ENCODE peak calls at places on chromosomes 13 and 19, in ten cellular contexts. F is tibial nerve, Q is H1, B is K562, R is A549, H is ovary, C is transverse colon, M is HepG2, V is esophagus muscularis mucosa, A is upper lobe of left lung. W is an unnamed sample. For H3K4me1, the result is how much of the 10 kb centered on the place peaks cover.

GRCh38 chr13:108195861-108196260 is 19.5 kb downstream of the LIG4 start:
- DNase-seq in F (no peak), H (no peak), C (no peak), V (no peak), A (no peak), Q (no peak), R (no peak), B (no peak), M (no peak), W (no peak)

GRCh38 chr19:6071840-6072239 is 38.5 kb downstream of the RFX2 start:
- DNase-seq in F (no peak), H (no peak), A (no peak), M (no peak), C (no peak), Q (no peak), R (no peak), V (peak), B (no peak), W (no peak)

GRCh38 chr19:23795462-23795861 is 36.8 kb upstream of the ZNF681 start:
- DNase-seq in F (no peak), A (no peak), H (no peak), B (no peak), Q (no peak), M (no peak), C (no peak), V (no peak), R (no peak), W (no peak)

GRCh38 chr19:3762501-3763459 is at the start of gene MRPL54:
- DNase-seq in Q (peak), F (peak), C (peak), M (peak), B (peak), H (peak), A (peak), R (peak), V (peak), W (peak)

GRCh38 chr13:23950736-23951510 is 53.6 kb upstream of the C1QTNF9B start:
- DNase-seq in M (no peak), R (no peak), F (no peak), B (no peak), H (no peak), V (no peak), Q (no peak), A (no peak), C (no peak), W (no peak)

GRCh38 chr13:44352202-44352601 is 21.4 kb upstream of the SERP2 start:
- DNase-seq in V (no peak), B (no peak), F (no peak), R (no peak), H (no peak), M (no peak), A (no peak), C (no peak), Q (no peak), W (no peak)

GRCh38 chr13:27171244-27171829 is at the start of gene USP12:
- DNase-seq in V (no peak), C (peak), H (peak), Q (no peak), B (peak), R (no peak), F (no peak), A (no peak), M (no peak), W (no peak)

GRCh38 chr19:39173502-39173991 is 23.2 kb upstream of the NCCRP1 start:
- DNase-seq in M (no peak), H (no peak), R (no peak), Q (no peak), F (no peak), B (no peak), V (no peak), C (no peak), A (no peak), W (no peak)

GRCh38 chr13:97142452-97142851 is 79.7 kb upstream of the MBNL2 start:
- DNase-seq in F (no peak), R (peak), C (peak), H (no peak), V (no peak), Q (no peak), M (peak), B (peak), A (no peak), W (no peak)

GRCh38 chr13:41286370-41286769 is 23.0 kb upstream of the MTRF1 start:
- DNase-seq in H (no peak), M (no peak), A (no peak), F (no peak), C (no peak), Q (no peak), B (no peak), R (no peak), V (no peak), W (no peak)

GRCh38 chr13:41289463-41289881 is 21.6 kb upstream of the NAA16 start:
- DNase-seq in A (no peak), F (no peak), Q (no peak), R (no peak), C (no peak), B (no peak), H (no peak), M (peak), V (no peak), W (no peak)

DNA sequence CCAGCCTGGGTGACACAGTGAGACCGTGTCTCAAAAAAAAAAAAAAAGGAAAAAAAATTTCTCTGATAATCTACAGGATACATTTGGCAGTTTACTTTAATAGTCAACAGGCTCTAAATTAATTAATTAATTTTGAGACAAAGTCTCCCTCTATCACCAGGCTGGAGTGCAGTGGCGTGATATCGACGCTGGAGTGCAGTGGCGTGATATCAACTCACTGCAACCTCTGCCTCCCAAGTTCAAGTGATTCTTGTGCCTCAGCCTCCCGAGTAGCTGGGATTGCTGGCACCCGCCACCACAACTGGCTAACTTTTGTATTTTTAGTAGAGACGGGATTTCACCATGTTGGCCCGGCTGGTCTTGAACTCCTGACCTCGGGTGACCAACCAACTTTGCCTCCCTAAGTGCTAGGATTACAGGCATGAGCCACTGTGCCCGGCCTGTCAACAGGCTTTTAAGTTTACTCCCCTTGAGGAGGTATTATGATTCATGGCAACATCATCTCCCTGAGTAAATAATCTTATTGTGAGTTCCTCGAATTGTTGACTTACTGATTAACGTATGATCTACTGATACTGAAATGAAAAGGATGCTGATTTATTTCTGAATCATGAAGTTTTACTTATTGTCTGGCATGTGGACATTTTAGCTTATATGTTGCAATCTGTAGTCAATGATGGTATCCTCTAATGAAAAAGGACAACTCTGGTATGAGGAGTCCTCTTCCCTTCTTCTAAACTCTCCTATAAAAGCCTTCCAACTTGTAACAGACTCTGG is 21.3 kb upstream of the MTRF1 start:
- DNase-seq in V (no peak), A (no peak), R (peak), C (no peak), F (no peak), Q (no peak), B (no peak), H (no peak), M (peak), W (peak)
- TF ChIP-seq EP300 in V (no peak), A (no peak), R (peak), C (no peak), F (no peak), Q (no peak), B (no peak), H (no peak), M (no peak), W (no peak)

GRCh38 chr19:17948474-17948966 is 15.7 kb downstream of the CCDC124 start:
- DNase-seq in F (no peak), V (no peak), A (no peak), Q (no peak), M (no peak), R (no peak), H (no peak), C (no peak), B (no peak), W (no peak)

GRCh38 chr19:17949956-17950309 is 17.0 kb upstream of the KCNN1 start:
- DNase-seq in M (no peak), F (no peak), C (no peak), R (no peak), B (no peak), A (no peak), H (no peak), Q (no peak), V (no peak), W (no peak)

GRCh38 chr19:17950310-17951150 is 16.4 kb upstream of the KCNN1 start:
- DNase-seq in V (no peak), Q (no peak), F (no peak), A (no peak), C (no peak), R (no peak), B (peak), M (no peak), H (no peak), W (no peak)

GRCh38 chr19:17947815-17948473 is 15.1 kb downstream of the CCDC124 start:
- DNase-seq in M (peak), F (peak), V (peak), Q (peak), R (peak), A (peak), C (peak), H (peak), B (peak), W (peak)

GRCh38 chr19:17948967-17949930 is 16.4 kb downstream of the CCDC124 start:
- DNase-seq in H (peak), V (no peak), B (no peak), Q (no peak), R (no peak), F (no peak), A (no peak), C (no peak), M (no peak), W (no peak)
- H3K4me1 ChIP-seq in H (under half), V (half or more), B (half or more), Q (under half), R (under half), F (half or more), A (under half), C (under half), M (half or more), W (under half)

DNA sequence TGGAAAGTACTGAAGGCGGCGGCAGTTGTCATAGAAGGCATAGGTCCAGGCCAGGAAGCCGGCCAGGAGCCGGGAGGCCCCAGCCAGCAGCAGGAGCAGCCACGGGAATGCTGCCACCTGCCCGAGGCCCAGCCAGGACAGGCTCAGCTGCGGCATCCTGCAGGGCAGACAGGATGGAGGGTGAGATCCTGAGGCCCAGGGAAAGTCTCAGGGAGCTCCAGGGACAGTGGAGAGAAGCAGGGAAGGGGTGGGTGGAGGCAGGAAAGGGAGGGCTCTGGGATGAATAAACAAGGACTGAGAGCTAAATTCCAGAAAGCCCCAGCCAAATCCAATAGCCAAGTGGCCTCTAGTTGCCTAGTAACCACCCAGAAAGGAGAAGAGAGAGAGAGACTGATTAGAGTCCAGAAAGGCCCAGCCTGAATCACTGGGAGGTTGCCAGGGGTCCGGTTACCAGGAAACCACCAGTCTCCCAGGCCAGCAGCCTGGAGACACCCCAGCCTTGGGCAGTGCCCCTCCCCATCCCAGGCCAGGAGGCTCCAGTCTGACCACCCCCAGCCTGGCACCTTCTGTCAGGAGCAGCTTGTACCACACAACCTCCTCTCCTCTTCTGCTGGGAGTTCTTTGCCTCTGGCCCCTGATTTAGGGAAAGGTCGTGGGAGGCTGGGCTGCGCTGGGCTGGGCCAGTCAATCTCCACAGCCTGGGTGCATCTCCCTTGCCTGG is 7.5 kb upstream of the OR10H5 start:
- DNase-seq in M (peak), A (peak), F (peak), H (peak), R (no peak), C (peak), B (no peak), Q (no peak), V (peak), W (peak)
- TF ChIP-seq EP300 in M (no peak), A (no peak), F (peak), H (no peak), R (no peak), C (no peak), B (no peak), Q (no peak), V (no peak), W (no peak)

DNA sequence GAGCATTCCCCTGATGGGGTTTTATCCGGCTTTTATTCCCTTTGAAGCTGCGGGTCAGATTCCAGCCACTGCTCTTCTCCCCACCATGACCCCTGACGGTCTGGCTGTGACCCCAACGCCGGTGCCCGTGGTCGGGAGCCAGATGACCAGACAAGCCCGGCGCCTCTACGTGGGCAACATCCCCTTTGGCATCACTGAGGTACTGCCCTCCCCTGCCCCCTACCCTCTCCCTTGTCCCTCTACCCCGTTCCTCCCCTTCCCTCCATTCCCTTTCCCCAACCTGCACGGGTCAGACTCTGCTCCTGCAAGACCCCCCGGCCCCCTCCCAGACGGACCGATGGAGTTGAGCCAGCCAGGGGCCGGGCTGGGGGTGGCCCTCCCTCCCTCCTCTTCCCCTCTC is 6.2 kb downstream of the U2AF2 start:
- DNase-seq in R (no peak), C (no peak), V (no peak), B (no peak), F (no peak), Q (no peak), H (peak), M (no peak), A (no peak), W (no peak)
- H3K4me1 ChIP-seq in R (under half), C (under half), V (half or more), B (under half), F (half or more), Q (under half), H (under half), M (under half), A (under half), W (under half)

DNA sequence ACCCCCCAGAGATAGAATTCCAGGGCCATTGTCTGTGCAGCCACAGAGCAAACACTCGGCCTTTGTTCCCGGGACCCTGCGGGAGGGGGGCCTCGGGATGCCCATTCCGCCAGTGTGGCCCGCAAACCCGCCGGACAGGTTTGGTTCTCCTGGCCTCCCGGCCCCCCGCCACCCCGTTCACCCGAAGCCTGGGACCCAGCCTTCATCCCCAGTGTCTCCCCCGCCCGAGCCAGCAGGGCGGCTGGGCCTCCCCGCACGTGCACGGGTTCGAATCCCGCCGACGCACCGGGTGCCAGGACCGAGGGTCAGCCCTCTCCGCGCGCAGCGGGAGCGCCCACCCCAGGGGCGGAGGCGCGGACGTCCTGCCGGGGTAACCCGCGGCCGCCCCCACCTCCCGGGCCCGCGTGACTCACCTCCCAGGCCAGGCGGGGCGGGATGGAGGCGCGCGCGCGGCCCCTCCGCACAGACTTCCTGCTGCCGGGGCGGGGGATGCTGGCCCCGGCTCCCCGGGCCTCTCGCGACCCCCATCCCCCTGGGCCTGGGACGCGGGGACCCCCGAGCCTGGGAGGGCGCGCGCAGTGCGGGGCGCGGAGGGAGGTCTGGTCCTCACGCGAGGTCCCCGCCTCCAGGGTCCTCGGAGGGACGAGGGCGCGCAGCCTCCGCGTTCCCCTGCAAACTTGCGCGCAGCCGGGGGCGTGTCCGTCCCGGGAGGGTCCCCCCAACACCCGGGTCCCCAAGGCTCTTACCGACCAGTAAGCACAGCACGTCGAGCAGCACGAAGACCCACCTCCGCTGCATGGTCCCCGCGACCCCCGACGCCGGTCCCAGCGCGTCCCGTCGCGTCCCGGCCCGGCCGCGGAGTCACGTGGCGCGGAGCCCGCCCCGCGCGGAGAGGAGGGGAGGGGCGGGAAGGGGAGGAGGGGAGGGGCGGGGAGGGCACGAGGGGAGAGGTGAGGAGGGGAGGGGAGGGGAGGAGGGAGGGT is at the start of gene PLPP2:
- DNase-seq in H (no peak), R (peak), F (no peak), V (no peak), A (peak), M (no peak), B (peak), Q (peak), C (peak), W (peak)
- TF ChIP-seq EP300 in H (no peak), R (no peak), F (no peak), V (no peak), A (no peak), M (no peak), B (no peak), Q (peak), C (no peak), W (no peak)

GRCh38 chr13:111326621-111326965 is 6.2 kb downstream of the TEX29 start:
- DNase-seq in Q (no peak), M (no peak), V (no peak), R (no peak), A (no peak), B (no peak), C (no peak), H (no peak), F (no peak), W (no peak)
- H3K4me1 ChIP-seq in Q (under half), M (under half), V (under half), R (under half), A (under half), B (under half), C (under half), H (under half), F (under half), W (under half)

GRCh38 chr19:2491130-2491801 is 15.3 kb downstream of the GADD45B start:
- DNase-seq in F (no peak), R (no peak), A (peak), M (no peak), B (no peak), H (no peak), C (peak), Q (no peak), V (no peak), W (peak)
- TF ChIP-seq EP300 in F (peak), R (peak), A (peak), M (no peak), B (no peak), H (no peak), C (peak), Q (no peak), V (no peak), W (no peak)

W was measured in stomach.